ENCODE peak calls at places on chromosome 1, in ten cellular contexts. S is stimulated activated CD4-positive, alpha-beta T cell treated with anti-CD3 and anti-CD28 coated beads, Interleukin-4, amount 100 ng/mL, for 48 hours; G is GM23338; X is left cardiac atrium; D is T-cell; W is AG04450; F is T-helper 1 cell; Y is stimulated activated naive B cell treated with anti-CD40 and anti-IgM and Interleukin-4, amounts not matched to agents 10 μg/mL and 1 μg/mL and 100 μg/mL, for 72 hours; R is prostate gland; L is NCI-H774. J is an unnamed sample.

GRCh38 chr1:3909615-3910014 is 9.5 kb upstream of the C1orf174 start:
- DNase-seq in S (no peak), G (no peak), X (no peak), D (no peak), W (no peak), F (no peak), Y (no peak), R (no peak), L (no peak), J (no peak)

GRCh38 chr1:10033359-10033845 is 644 bp downstream of the UBE4B start:
- DNase-seq in S (peak), G (peak), X (no peak), D (no peak), W (no peak), F (no peak), Y (no peak), R (peak), L (no peak), J (no peak)

GRCh38 chr1:98940069-98940468 is 64.6 kb downstream of the PLPPR5 start:
- DNase-seq in S (no peak), G (no peak), X (no peak), D (no peak), W (no peak), F (no peak), Y (no peak), R (no peak), L (no peak), J (no peak)

GRCh38 chr1:58929667-58930325 is 145.9 kb upstream of the JUN start:
- DNase-seq in S (peak), G (no peak), X (no peak), D (no peak), W (no peak), F (peak), Y (no peak), R (no peak), L (no peak), J (no peak)

GRCh38 chr1:16248603-16249534 is 11.9 kb upstream of the CPLANE2 start:
- DNase-seq in S (no peak), G (no peak), X (peak), D (no peak), W (peak), F (no peak), Y (no peak), R (peak), L (peak), J (no peak)

GRCh38 chr1:223534677-223535076 is 130.8 kb downstream of the CAPN8 start:
- DNase-seq in S (no peak), G (no peak), X (no peak), D (no peak), W (no peak), F (no peak), Y (no peak), R (no peak), L (no peak), J (no peak)

GRCh38 chr1:166032901-166033371 is 133.9 kb downstream of the FAM78B start:
- DNase-seq in S (no peak), G (no peak), X (no peak), D (no peak), W (no peak), F (no peak), Y (no peak), R (no peak), L (no peak), J (no peak)

GRCh38 chr1:171286032-171286705 is 27.8 kb upstream of the FMO4 start:
- DNase-seq in S (no peak), G (no peak), X (no peak), D (no peak), W (no peak), F (no peak), Y (peak), R (no peak), L (no peak), J (no peak)

GRCh38 chr1:236064674-236065508 is at the start of gene NID1:
- DNase-seq in S (peak), G (peak), X (peak), D (peak), W (no peak), F (peak), Y (no peak), R (peak), L (peak), J (peak)

GRCh38 chr1:9655127-9655723 is 3.7 kb downstream of the PIK3CD start:
- DNase-seq in S (no peak), G (no peak), X (no peak), D (peak), W (no peak), F (peak), Y (peak), R (no peak), L (no peak), J (no peak)

GRCh38 chr1:58592521-58593134 is 15.6 kb upstream of the TACSTD2 start:
- DNase-seq in S (no peak), G (no peak), X (peak), D (no peak), W (peak), F (no peak), Y (no peak), R (peak), L (no peak), J (peak)

GRCh38 chr1:39981957-39982356 is 27.0 kb downstream of the MFSD2A start:
- DNase-seq in S (no peak), G (no peak), X (no peak), D (no peak), W (peak), F (no peak), Y (no peak), R (no peak), L (no peak), J (peak)

GRCh38 chr1:48916121-48917069 is 139.7 kb upstream of the BEND5 start:
- DNase-seq in S (no peak), G (peak), X (no peak), D (no peak), W (no peak), F (no peak), Y (no peak), R (no peak), L (peak), J (peak)

GRCh38 chr1:92957020-92957734 is 4.1 kb downstream of the DIPK1A start:
- DNase-seq in S (no peak), G (no peak), X (no peak), D (no peak), W (no peak), F (peak), Y (no peak), R (no peak), L (no peak), J (no peak)

GRCh38 chr1:84379128-84379527 is 19.2 kb upstream of the DNASE2B start:
- DNase-seq in S (no peak), G (no peak), X (no peak), D (no peak), W (peak), F (no peak), Y (no peak), R (no peak), L (no peak), J (no peak)